ENCODE peak calls at places on chromosomes 16 and 17, in nine cellular contexts. One of them, this sample, is unnamed.

GRCh38 chr17:17258011-17258410 is 21.0 kb upstream of the FLCN start:
- DNase-seq in HepG2: no peak
- DNase-seq in H1: no peak
- DNase-seq in sigmoid colon: no peak
- DNase-seq in esophagus muscularis mucosa: no peak
- DNase-seq in GM23338: no peak
- DNase-seq in stomach: no peak
- DNase-seq in GM12878: no peak
- DNase-seq in GM12892: no peak
- DNase-seq in this sample: no peak

GRCh38 chr17:49548506-49549310 is 27.0 kb upstream of the NXPH3 start:
- DNase-seq in HepG2: peak
- DNase-seq in H1: no peak
- DNase-seq in sigmoid colon: no peak
- DNase-seq in esophagus muscularis mucosa: no peak
- DNase-seq in GM23338: peak
- DNase-seq in stomach: peak
- DNase-seq in GM12878: no peak
- DNase-seq in GM12892: no peak
- DNase-seq in this sample: no peak

GRCh38 chr17:78748730-78749317 is 33.2 kb downstream of the CYTH1 start:
- DNase-seq in HepG2: peak
- DNase-seq in H1: no peak
- DNase-seq in sigmoid colon: peak
- DNase-seq in esophagus muscularis mucosa: no peak
- DNase-seq in GM23338: no peak
- DNase-seq in stomach: peak
- DNase-seq in GM12878: peak
- DNase-seq in GM12892: no peak
- DNase-seq in this sample: peak

GRCh38 chr16:26762596-26762995 is 304.1 kb upstream of the C16orf82 start:
- DNase-seq in HepG2: no peak
- DNase-seq in H1: no peak
- DNase-seq in sigmoid colon: no peak
- DNase-seq in esophagus muscularis mucosa: no peak
- DNase-seq in GM23338: peak
- DNase-seq in stomach: no peak
- DNase-seq in GM12878: no peak
- DNase-seq in GM12892: no peak
- DNase-seq in this sample: no peak

GRCh38 chr17:13113821-13114525 is 96.1 kb upstream of the ELAC2 start:
- DNase-seq in HepG2: no peak
- DNase-seq in H1: no peak
- DNase-seq in sigmoid colon: no peak
- DNase-seq in esophagus muscularis mucosa: no peak
- DNase-seq in GM23338: no peak
- DNase-seq in stomach: no peak
- DNase-seq in GM12878: no peak
- DNase-seq in GM12892: no peak
- DNase-seq in this sample: no peak

GRCh38 chr16:58509256-58510096 is 5.8 kb upstream of the SETD6 start:
- DNase-seq in HepG2: no peak
- DNase-seq in H1: no peak
- DNase-seq in sigmoid colon: peak
- DNase-seq in esophagus muscularis mucosa: no peak
- DNase-seq in GM23338: no peak
- DNase-seq in stomach: peak
- DNase-seq in GM12878: no peak
- DNase-seq in GM12892: no peak
- DNase-seq in this sample: peak

GRCh38 chr16:70561623-70562022 is 38.0 kb downstream of the SF3B3 start:
- DNase-seq in HepG2: no peak
- DNase-seq in H1: no peak
- DNase-seq in sigmoid colon: no peak
- DNase-seq in esophagus muscularis mucosa: no peak
- DNase-seq in GM23338: no peak
- DNase-seq in stomach: no peak
- DNase-seq in GM12878: no peak
- DNase-seq in GM12892: no peak
- DNase-seq in this sample: peak

GRCh38 chr17:38911081-38911730 is 14.2 kb upstream of the LASP1NB start:
- DNase-seq in HepG2: no peak
- DNase-seq in H1: no peak
- DNase-seq in sigmoid colon: peak
- DNase-seq in esophagus muscularis mucosa: no peak
- DNase-seq in GM23338: no peak
- DNase-seq in stomach: no peak
- DNase-seq in GM12878: no peak
- DNase-seq in GM12892: no peak
- DNase-seq in this sample: no peak

GRCh38 chr17:7478276-7479138 is 924 bp downstream of the ZBTB4 start:
- DNase-seq in HepG2: no peak
- DNase-seq in H1: no peak
- DNase-seq in sigmoid colon: peak
- DNase-seq in esophagus muscularis mucosa: no peak
- DNase-seq in GM23338: peak
- DNase-seq in stomach: peak
- DNase-seq in GM12878: no peak
- DNase-seq in GM12892: peak
- DNase-seq in this sample: peak

GRCh38 chr16:56294599-56294998 is 103.3 kb downstream of the GNAO1 start:
- DNase-seq in HepG2: no peak
- DNase-seq in H1: no peak
- DNase-seq in sigmoid colon: no peak
- DNase-seq in esophagus muscularis mucosa: no peak
- DNase-seq in GM23338: no peak
- DNase-seq in stomach: no peak
- DNase-seq in GM12878: no peak
- DNase-seq in GM12892: no peak
- DNase-seq in this sample: no peak

GRCh38 chr17:37147301-37147812 is 198.6 kb downstream of the AATF start:
- DNase-seq in HepG2: peak
- DNase-seq in H1: no peak
- DNase-seq in sigmoid colon: no peak
- DNase-seq in esophagus muscularis mucosa: no peak
- DNase-seq in GM23338: no peak
- DNase-seq in stomach: no peak
- DNase-seq in GM12878: peak
- DNase-seq in GM12892: peak
- DNase-seq in this sample: peak

GRCh38 chr16:53821957-53822625 is 118.1 kb downstream of the FTO start:
- DNase-seq in HepG2: peak
- DNase-seq in H1: no peak
- DNase-seq in sigmoid colon: no peak
- DNase-seq in esophagus muscularis mucosa: no peak
- DNase-seq in GM23338: no peak
- DNase-seq in stomach: no peak
- DNase-seq in GM12878: no peak
- DNase-seq in GM12892: no peak
- DNase-seq in this sample: no peak

GRCh38 chr17:83053779-83054451 is 25.5 kb upstream of the METRNL start:
- DNase-seq in HepG2: no peak
- DNase-seq in H1: no peak
- DNase-seq in sigmoid colon: peak
- DNase-seq in esophagus muscularis mucosa: no peak
- DNase-seq in GM23338: no peak
- DNase-seq in stomach: peak
- DNase-seq in GM12878: no peak
- DNase-seq in GM12892: no peak
- DNase-seq in this sample: no peak

GRCh38 chr16:12680531-12680930 is 123.2 kb downstream of the CPPED1 start:
- DNase-seq in HepG2: no peak
- DNase-seq in H1: no peak
- DNase-seq in sigmoid colon: no peak
- DNase-seq in esophagus muscularis mucosa: no peak
- DNase-seq in GM23338: peak
- DNase-seq in stomach: no peak
- DNase-seq in GM12878: no peak
- DNase-seq in GM12892: no peak
- DNase-seq in this sample: no peak

GRCh38 chr16:57529324-57530103 is 6.9 kb downstream of the CCDC102A start:
- DNase-seq in HepG2: no peak
- DNase-seq in H1: no peak
- DNase-seq in sigmoid colon: peak
- DNase-seq in esophagus muscularis mucosa: no peak
- DNase-seq in GM23338: peak
- DNase-seq in stomach: no peak
- DNase-seq in GM12878: no peak
- DNase-seq in GM12892: no peak
- DNase-seq in this sample: no peak

GRCh38 chr17:10743316-10744009 is 13.6 kb upstream of the TMEM220 start:
- DNase-seq in HepG2: no peak
- DNase-seq in H1: no peak
- DNase-seq in sigmoid colon: peak
- DNase-seq in esophagus muscularis mucosa: no peak
- DNase-seq in GM23338: no peak
- DNase-seq in stomach: no peak
- DNase-seq in GM12878: no peak
- DNase-seq in GM12892: no peak
- DNase-seq in this sample: no peak

GRCh38 chr17:81849457-81849856 is 10.9 kb downstream of the P4HB start:
- DNase-seq in HepG2: no peak
- DNase-seq in H1: no peak
- DNase-seq in sigmoid colon: no peak
- DNase-seq in esophagus muscularis mucosa: no peak
- DNase-seq in GM23338: no peak
- DNase-seq in stomach: no peak
- DNase-seq in GM12878: no peak
- DNase-seq in GM12892: no peak
- DNase-seq in this sample: no peak

GRCh38 chr16:57593021-57593420 is 35.4 kb upstream of the ADGRG1 start:
- DNase-seq in HepG2: no peak
- DNase-seq in H1: no peak
- DNase-seq in sigmoid colon: no peak
- DNase-seq in esophagus muscularis mucosa: no peak
- DNase-seq in GM23338: no peak
- DNase-seq in stomach: no peak
- DNase-seq in GM12878: no peak
- DNase-seq in GM12892: no peak
- DNase-seq in this sample: no peak

GRCh38 chr17:66580178-66580577 is 254.7 kb upstream of the CACNG5 start:
- DNase-seq in HepG2: peak
- DNase-seq in H1: no peak
- DNase-seq in sigmoid colon: peak
- DNase-seq in esophagus muscularis mucosa: no peak
- DNase-seq in GM23338: peak
- DNase-seq in stomach: peak
- DNase-seq in GM12878: no peak
- DNase-seq in GM12892: no peak
- DNase-seq in this sample: no peak

DNA sequence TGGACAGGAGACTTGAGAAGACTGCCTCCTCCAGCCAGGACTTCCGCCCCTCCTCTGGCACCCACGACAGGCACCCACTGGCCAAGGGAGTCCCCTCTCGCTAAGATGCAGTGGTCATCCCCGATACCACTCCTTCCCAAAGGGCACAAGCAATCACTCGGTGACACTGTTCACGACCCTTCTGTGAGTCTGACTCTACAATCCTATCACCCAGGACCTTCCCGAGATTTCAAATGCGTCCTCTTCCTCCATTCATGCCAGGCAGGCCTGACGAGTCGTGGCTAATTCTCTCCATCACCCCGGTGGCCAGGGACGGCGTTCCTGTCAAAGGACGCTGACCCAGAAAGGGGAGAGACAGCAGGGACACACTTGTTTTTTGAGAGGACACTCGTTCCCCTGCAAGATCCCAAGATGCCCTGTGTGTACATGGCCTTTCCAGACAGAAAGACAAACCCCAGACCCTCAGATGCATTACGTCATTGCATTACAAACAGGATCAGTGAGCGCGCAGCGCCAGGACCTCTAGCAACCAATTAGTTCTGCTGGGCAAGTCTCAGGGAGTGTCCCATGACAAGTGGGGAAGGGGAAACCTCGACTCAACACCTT is 12.2 kb downstream of the FBXO31 start:
- DNase-seq in HepG2: no peak
- DNase-seq in H1: no peak
- DNase-seq in sigmoid colon: peak
- DNase-seq in esophagus muscularis mucosa: no peak
- DNase-seq in GM23338: no peak
- DNase-seq in stomach: no peak
- DNase-seq in GM12878: no peak
- DNase-seq in GM12892: no peak
- DNase-seq in this sample: no peak
- TF ChIP-seq POLR2AphosphoS5 in HepG2: no peak
- TF ChIP-seq POLR2AphosphoS5 in H1: no peak
- TF ChIP-seq POLR2AphosphoS5 in sigmoid colon: peak
- TF ChIP-seq POLR2AphosphoS5 in esophagus muscularis mucosa: no peak
- TF ChIP-seq POLR2AphosphoS5 in GM23338: no peak
- TF ChIP-seq POLR2AphosphoS5 in stomach: no peak
- TF ChIP-seq POLR2AphosphoS5 in GM12878: no peak
- TF ChIP-seq POLR2AphosphoS5 in GM12892: no peak
- TF ChIP-seq POLR2AphosphoS5 in this sample: no peak

DNA sequence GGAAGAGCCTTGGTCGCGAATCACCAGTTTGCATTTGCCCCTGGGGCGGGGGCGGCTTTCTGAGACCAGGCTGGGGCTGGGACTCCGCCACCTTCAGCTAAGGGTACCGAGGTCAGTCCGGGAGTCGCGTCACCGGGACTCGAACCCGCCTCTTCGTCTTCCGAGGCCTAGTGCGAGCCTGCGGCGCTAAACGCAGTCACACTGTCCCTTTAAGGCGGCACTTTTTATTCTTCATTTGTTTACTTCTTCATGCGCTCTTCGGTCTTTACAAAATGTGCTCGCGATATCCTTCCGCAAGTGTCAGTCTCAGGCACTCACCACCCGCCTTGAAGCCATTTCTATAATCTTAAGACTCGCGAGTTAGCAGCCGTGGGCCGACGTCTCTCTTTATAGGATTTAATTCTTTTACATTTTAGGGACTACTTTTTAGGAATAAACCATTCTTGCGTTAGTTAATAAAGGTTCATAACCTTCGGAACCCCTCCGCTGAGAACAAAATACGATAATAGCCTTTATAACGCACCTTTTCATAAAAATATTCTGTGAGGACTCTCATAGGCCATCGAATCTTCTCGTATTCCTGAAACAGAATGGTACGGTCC is 593 bp upstream of the HEXIM1 start:
- DNase-seq in HepG2: peak
- DNase-seq in H1: no peak
- DNase-seq in sigmoid colon: peak
- DNase-seq in esophagus muscularis mucosa: no peak
- DNase-seq in GM23338: peak
- DNase-seq in stomach: peak
- DNase-seq in GM12878: peak
- DNase-seq in GM12892: peak
- DNase-seq in this sample: peak
- TF ChIP-seq POLR2AphosphoS5 in HepG2: no peak
- TF ChIP-seq POLR2AphosphoS5 in H1: no peak
- TF ChIP-seq POLR2AphosphoS5 in sigmoid colon: peak
- TF ChIP-seq POLR2AphosphoS5 in esophagus muscularis mucosa: peak
- TF ChIP-seq POLR2AphosphoS5 in GM23338: no peak
- TF ChIP-seq POLR2AphosphoS5 in stomach: peak
- TF ChIP-seq POLR2AphosphoS5 in GM12878: peak
- TF ChIP-seq POLR2AphosphoS5 in GM12892: no peak
- TF ChIP-seq POLR2AphosphoS5 in this sample: peak

GRCh38 chr16:69179255-69180010 is 7.5 kb upstream of the SNTB2 start:
- DNase-seq in HepG2: peak
- DNase-seq in H1: no peak
- DNase-seq in sigmoid colon: peak
- DNase-seq in esophagus muscularis mucosa: peak
- DNase-seq in GM23338: no peak
- DNase-seq in stomach: peak
- DNase-seq in GM12878: no peak
- DNase-seq in GM12892: no peak
- DNase-seq in this sample: peak
- TF ChIP-seq POLR2AphosphoS5 in HepG2: no peak
- TF ChIP-seq POLR2AphosphoS5 in H1: no peak
- TF ChIP-seq POLR2AphosphoS5 in sigmoid colon: peak
- TF ChIP-seq POLR2AphosphoS5 in esophagus muscularis mucosa: peak
- TF ChIP-seq POLR2AphosphoS5 in GM23338: no peak
- TF ChIP-seq POLR2AphosphoS5 in stomach: peak
- TF ChIP-seq POLR2AphosphoS5 in GM12878: no peak
- TF ChIP-seq POLR2AphosphoS5 in GM12892: no peak
- TF ChIP-seq POLR2AphosphoS5 in this sample: peak

GRCh38 chr17:77423589-77424451 is 283.1 kb downstream of the SEC14L1 start:
- DNase-seq in HepG2: no peak
- DNase-seq in H1: no peak
- DNase-seq in sigmoid colon: peak
- DNase-seq in esophagus muscularis mucosa: peak
- DNase-seq in GM23338: no peak
- DNase-seq in stomach: peak
- DNase-seq in GM12878: no peak
- DNase-seq in GM12892: no peak
- DNase-seq in this sample: peak
- TF ChIP-seq POLR2AphosphoS5 in HepG2: no peak
- TF ChIP-seq POLR2AphosphoS5 in H1: no peak
- TF ChIP-seq POLR2AphosphoS5 in sigmoid colon: peak
- TF ChIP-seq POLR2AphosphoS5 in esophagus muscularis mucosa: no peak
- TF ChIP-seq POLR2AphosphoS5 in GM23338: no peak
- TF ChIP-seq POLR2AphosphoS5 in stomach: peak
- TF ChIP-seq POLR2AphosphoS5 in GM12878: no peak
- TF ChIP-seq POLR2AphosphoS5 in GM12892: no peak
- TF ChIP-seq POLR2AphosphoS5 in this sample: peak